ENCODE peak calls at places on chromosome 7, in eight cellular contexts. M is AG10803, B is thoracic aorta, Y is tibial nerve, E is NB4, H is GM12865, S is fibroblast of lung, K is tibial artery. F is an unnamed sample.

GRCh38 chr7:129569811-129570215 is 41.7 kb upstream of the NRF1 start:
- DNase-seq in M (peak), B (no peak), Y (no peak), E (peak), H (no peak), S (peak), K (no peak), F (peak)

GRCh38 chr7:29894238-29894637 is 87.9 kb downstream of the WIPF3 start:
- DNase-seq in M (no peak), B (no peak), Y (no peak), E (no peak), H (no peak), S (no peak), K (no peak), F (no peak)

GRCh38 chr7:128108641-128109423 is 77.6 kb upstream of the LRRC4 start:
- DNase-seq in M (no peak), B (no peak), Y (no peak), E (peak), H (peak), S (no peak), K (no peak), F (no peak)

GRCh38 chr7:157807510-157807909 is 470.7 kb downstream of the DNAJB6 start:
- DNase-seq in M (no peak), B (no peak), Y (no peak), E (no peak), H (no peak), S (no peak), K (no peak), F (peak)

GRCh38 chr7:98294326-98294725 is 12.8 kb downstream of the BRI3 start:
- DNase-seq in M (no peak), B (no peak), Y (no peak), E (no peak), H (no peak), S (no peak), K (no peak), F (no peak)

GRCh38 chr7:129213828-129214227 is 11.0 kb upstream of the AHCYL2 start:
- DNase-seq in M (no peak), B (no peak), Y (peak), E (peak), H (peak), S (no peak), K (no peak), F (peak)

GRCh38 chr7:26864309-26865093 is at the start of gene SKAP2:
- DNase-seq in M (peak), B (peak), Y (peak), E (peak), H (peak), S (peak), K (peak), F (peak)

GRCh38 chr7:6385110-6385792 is 62.5 kb downstream of the DAGLB start:
- DNase-seq in M (peak), B (no peak), Y (no peak), E (no peak), H (no peak), S (peak), K (no peak), F (peak)

GRCh38 chr7:102072003-102072402 is 214.7 kb upstream of the SH2B2 start:
- DNase-seq in M (no peak), B (no peak), Y (no peak), E (no peak), H (no peak), S (no peak), K (no peak), F (no peak)

GRCh38 chr7:3117488-3118228 is 74.0 kb upstream of the CARD11 start:
- DNase-seq in M (no peak), B (no peak), Y (no peak), E (no peak), H (no peak), S (no peak), K (no peak), F (no peak)

GRCh38 chr7:99141334-99141733 is 2.6 kb downstream of the SMURF1 start:
- DNase-seq in M (no peak), B (no peak), Y (no peak), E (no peak), H (no peak), S (no peak), K (no peak), F (no peak)

GRCh38 chr7:16982640-16983103 is 100.9 kb upstream of the AGR3 start:
- DNase-seq in M (peak), B (no peak), Y (no peak), E (peak), H (peak), S (peak), K (no peak), F (peak)

GRCh38 chr7:29208410-29209250 is 14.1 kb downstream of the CHN2 start:
- DNase-seq in M (no peak), B (no peak), Y (no peak), E (no peak), H (no peak), S (no peak), K (no peak), F (no peak)

GRCh38 chr7:116955801-116956514 is 2.7 kb downstream of the ST7 start:
- DNase-seq in M (peak), B (no peak), Y (peak), E (peak), H (peak), S (peak), K (no peak), F (peak)

GRCh38 chr7:372939-373791 is 83.2 kb downstream of the FOXL3 start:
- DNase-seq in M (no peak), B (no peak), Y (no peak), E (no peak), H (no peak), S (no peak), K (peak), F (no peak)

GRCh38 chr7:132666076-132666775 is 90.0 kb upstream of the PLXNA4 start:
- DNase-seq in M (peak), B (no peak), Y (no peak), E (peak), H (no peak), S (peak), K (no peak), F (peak)

GRCh38 chr7:111092406-111093160 is 1.7 kb downstream of the LRRN3 start:
- DNase-seq in M (no peak), B (no peak), Y (no peak), E (no peak), H (no peak), S (no peak), K (no peak), F (no peak)

GRCh38 chr7:133365892-133366291 is 113.0 kb downstream of the EXOC4 start:
- DNase-seq in M (peak), B (no peak), Y (no peak), E (no peak), H (no peak), S (peak), K (no peak), F (peak)

GRCh38 chr7:68980011-68980410 is 618.3 kb upstream of the AUTS2 start:
- DNase-seq in M (peak), B (no peak), Y (no peak), E (peak), H (no peak), S (peak), K (no peak), F (peak)

GRCh38 chr7:74197449-74198108 is 12.2 kb upstream of the LAT2 start:
- DNase-seq in M (no peak), B (no peak), Y (no peak), E (no peak), H (no peak), S (no peak), K (no peak), F (no peak)

GRCh38 chr7:13790611-13791010 is 198.9 kb downstream of the ETV1 start:
- DNase-seq in M (peak), B (no peak), Y (no peak), E (no peak), H (no peak), S (no peak), K (no peak), F (no peak)

GRCh38 chr7:93717217-93717900 is 142.8 kb upstream of the CALCR start:
- DNase-seq in M (peak), B (no peak), Y (no peak), E (no peak), H (no peak), S (peak), K (no peak), F (peak)

GRCh38 chr7:54632696-54633095 is 90.5 kb downstream of the VSTM2A start:
- DNase-seq in M (no peak), B (no peak), Y (no peak), E (no peak), H (no peak), S (no peak), K (no peak), F (no peak)

GRCh38 chr7:155862088-155862487 is 49.8 kb upstream of the SHH start:
- DNase-seq in M (no peak), B (no peak), Y (no peak), E (no peak), H (no peak), S (peak), K (no peak), F (no peak)

DNA sequence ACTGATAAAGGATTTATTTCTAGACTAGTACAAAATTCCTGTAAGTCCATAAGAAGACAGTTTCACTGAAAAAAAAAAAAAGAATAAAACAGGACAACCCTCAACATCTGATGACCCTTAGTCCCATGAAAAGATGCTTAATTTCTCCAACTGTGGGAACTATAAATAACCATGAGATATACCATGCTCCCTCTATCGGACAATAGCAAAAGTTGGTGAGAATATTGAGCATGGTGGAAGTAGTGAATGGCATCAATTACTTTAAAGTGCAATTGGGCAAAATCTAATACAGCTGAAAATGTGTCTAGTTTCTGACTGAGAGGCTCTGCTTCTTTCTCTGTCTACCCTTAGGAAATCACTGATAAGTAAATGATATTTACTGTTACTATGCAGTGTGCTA is 348.8 kb downstream of the SUGCT start:
- DNase-seq in M (no peak), B (no peak), Y (no peak), E (no peak), H (no peak), S (peak), K (no peak), F (peak)
- TF ChIP-seq CTCF in M (peak), B (no peak), Y (no peak), E (no peak), H (peak), S (peak), K (peak), F (peak)

DNA sequence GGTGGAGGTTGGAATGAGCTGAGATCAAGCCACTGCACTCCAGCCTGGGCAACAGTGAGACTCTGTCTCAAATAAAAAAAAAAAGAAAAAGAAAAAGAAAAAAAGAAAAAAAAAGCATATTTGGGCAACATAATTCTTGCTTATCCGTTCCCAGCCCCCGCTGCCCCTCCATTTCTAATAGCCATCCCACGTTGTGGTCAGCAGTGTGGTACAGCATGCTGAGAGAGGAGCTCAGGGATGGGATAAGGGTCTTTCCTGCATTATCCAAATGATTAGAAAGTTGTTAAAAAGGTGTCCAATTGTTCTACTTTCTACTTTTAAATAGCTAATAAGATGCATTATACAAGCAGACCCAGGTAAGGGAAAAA is 104.9 kb upstream of the ZNF92 start:
- DNase-seq in M (no peak), B (no peak), Y (no peak), E (no peak), H (no peak), S (no peak), K (no peak), F (no peak)
- H3K4me3 ChIP-seq in M (no peak), B (peak), Y (no peak), E (no peak), H (peak), S (no peak), K (no peak), F (no peak)

GRCh38 chr7:100195222-100195621 is 17.5 kb downstream of the STAG3 start:
- DNase-seq in M (no peak), B (no peak), Y (no peak), E (no peak), H (no peak), S (no peak), K (no peak), F (no peak)

GRCh38 chr7:100189061-100189460 is 11.3 kb downstream of the STAG3 start:
- DNase-seq in M (no peak), B (no peak), Y (no peak), E (no peak), H (no peak), S (no peak), K (no peak), F (no peak)

GRCh38 chr7:100192951-100193350 is 15.2 kb downstream of the STAG3 start:
- DNase-seq in M (no peak), B (no peak), Y (no peak), E (no peak), H (no peak), S (no peak), K (no peak), F (no peak)

GRCh38 chr7:100191775-100192174 is 14.1 kb downstream of the STAG3 start:
- DNase-seq in M (peak), B (no peak), Y (no peak), E (no peak), H (no peak), S (peak), K (no peak), F (peak)

DNA sequence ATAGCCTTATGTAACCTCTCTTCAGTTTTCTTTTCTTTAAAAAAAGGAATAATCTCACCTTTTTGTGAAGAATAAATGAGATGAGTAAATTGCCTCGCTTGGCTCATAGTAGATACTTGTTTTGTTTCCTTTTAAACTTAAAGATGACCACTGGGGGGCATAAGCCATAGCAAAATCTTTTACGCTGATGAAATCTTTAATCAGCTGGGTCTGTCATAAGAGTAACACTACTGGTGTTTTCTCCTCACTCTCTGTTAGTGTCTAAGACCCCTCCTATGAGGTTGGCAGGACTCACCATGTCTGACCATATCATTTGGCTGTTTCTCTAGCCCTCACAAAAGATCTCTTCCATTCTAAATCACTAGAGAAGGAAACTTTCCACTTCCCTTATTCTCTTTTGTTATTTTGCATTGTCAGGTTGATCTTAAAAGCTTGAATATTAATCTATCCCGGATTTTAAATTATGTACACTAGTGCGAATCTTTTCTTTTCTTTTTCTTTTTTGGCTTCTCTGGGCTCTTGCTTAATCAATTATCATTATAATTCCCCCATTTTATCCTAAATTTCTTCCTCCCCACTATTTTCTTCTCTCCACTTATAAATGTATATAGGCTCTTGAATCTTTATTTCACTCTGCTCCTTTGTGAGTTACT is 12.5 kb downstream of the STAG3 start:
- DNase-seq in M (peak), B (no peak), Y (no peak), E (peak), H (peak), S (peak), K (no peak), F (peak)
- TF ChIP-seq CTCF in M (peak), B (peak), Y (peak), E (peak), H (peak), S (peak), K (peak), F (peak)

GRCh38 chr7:122881324-122881723 is 4.9 kb downstream of the CADPS2 start:
- DNase-seq in M (no peak), B (no peak), Y (no peak), E (no peak), H (no peak), S (no peak), K (no peak), F (no peak)
- H3K4me3 ChIP-seq in M (no peak), B (peak), Y (no peak), E (no peak), H (no peak), S (peak), K (no peak), F (no peak)

GRCh38 chr7:134419085-134419484 is 39.8 kb downstream of the AKR1B1 start:
- DNase-seq in M (no peak), B (no peak), Y (no peak), E (no peak), H (no peak), S (no peak), K (no peak), F (no peak)

GRCh38 chr7:134422646-134423045 is 36.3 kb downstream of the AKR1B1 start:
- DNase-seq in M (no peak), B (no peak), Y (no peak), E (no peak), H (no peak), S (no peak), K (no peak), F (no peak)

GRCh38 chr7:134419875-134420274 is 39.0 kb downstream of the AKR1B1 start:
- DNase-seq in M (no peak), B (no peak), Y (no peak), E (no peak), H (no peak), S (no peak), K (no peak), F (peak)

GRCh38 chr7:134421998-134422397 is 36.9 kb downstream of the AKR1B1 start:
- DNase-seq in M (peak), B (no peak), Y (no peak), E (no peak), H (no peak), S (no peak), K (no peak), F (no peak)

DNA sequence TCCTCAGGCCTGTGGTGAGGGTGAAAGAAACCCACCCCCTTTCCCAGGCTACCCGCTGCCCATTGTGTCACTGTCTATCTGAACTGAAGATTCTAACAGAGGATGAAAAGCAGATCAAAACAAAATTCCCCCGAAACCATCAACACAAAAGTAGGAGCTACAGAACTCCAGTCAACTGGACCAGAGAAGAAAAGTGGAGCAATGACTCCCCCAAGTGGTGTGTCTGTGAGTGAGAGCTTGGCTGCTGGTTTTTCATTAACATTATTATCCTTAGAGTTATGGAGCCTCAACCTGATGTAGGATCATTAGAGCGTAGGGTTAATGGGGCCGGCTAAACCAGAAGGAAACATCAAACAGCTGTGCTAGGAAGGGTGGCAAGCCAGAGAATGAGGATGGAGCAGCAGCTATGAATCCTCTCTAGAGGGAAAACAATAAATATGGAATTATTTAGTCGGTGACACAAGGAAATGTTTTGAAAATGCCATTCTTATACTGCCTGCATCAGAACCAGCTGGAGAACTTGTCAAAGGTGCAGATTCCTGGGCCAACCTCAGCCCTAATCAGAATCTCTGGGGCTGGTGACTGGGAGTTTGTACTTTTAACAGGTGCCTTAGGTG is 38.3 kb downstream of the AKR1B1 start:
- DNase-seq in M (peak), B (no peak), Y (peak), E (peak), H (peak), S (peak), K (no peak), F (peak)
- TF ChIP-seq CTCF in M (peak), B (peak), Y (peak), E (peak), H (peak), S (peak), K (peak), F (peak)

DNA sequence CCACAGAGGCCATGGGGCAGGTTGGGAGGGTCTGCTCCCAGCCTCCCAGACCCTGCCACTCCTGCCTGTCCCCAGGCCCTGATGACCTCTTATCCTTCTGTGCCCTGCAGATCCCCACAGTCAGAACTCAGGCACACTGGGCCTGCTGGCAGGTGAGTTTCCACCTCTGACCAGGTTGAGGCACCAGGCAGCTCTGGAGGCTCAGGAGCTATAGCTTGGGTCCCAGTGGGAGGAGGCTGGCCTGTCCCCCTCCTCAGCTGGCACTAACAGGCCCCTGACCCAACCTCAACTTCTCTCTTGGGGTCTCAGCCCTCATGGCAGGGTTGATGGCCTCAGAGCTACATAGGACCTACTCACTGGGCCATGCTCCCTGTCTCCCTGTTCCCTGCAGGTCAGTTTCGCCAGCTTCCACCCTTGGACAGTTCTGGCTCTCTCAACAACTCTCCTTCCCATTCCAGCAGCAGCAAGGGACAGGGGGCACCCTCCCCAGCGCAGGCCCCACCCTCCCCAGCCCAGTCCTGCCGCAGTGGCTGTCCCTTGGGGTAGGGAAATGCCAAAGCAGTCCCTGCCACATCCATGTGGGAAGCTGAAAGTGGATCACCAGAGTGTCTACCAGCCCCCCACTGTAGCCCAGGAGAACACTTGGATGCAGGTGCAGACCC is 2.7 kb upstream of the AEBP1 start:
- DNase-seq in M (no peak), B (no peak), Y (no peak), E (no peak), H (no peak), S (no peak), K (no peak), F (no peak)
- H3K4me3 ChIP-seq in M (no peak), B (no peak), Y (no peak), E (no peak), H (no peak), S (no peak), K (no peak), F (no peak)

DNA sequence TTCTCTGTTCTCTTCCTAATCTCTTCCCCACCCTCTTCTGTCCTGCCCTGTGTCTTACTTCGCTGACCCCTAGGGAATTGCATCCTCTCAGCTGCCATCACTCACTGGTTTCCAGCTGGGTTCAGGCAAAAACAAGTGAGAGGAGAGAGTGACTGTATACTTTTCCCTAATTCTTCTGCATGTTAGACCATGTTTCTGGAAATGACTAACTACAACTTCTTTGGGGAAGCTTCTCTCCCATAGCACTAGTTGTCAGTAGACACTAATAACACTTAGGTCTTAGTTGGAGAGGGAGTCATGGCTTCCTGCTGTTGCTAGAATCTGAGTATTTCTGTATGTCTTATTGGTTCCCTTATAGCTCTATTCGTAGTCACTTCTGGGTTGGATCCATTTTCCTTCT is 299.0 kb upstream of the FZD1 start:
- DNase-seq in M (no peak), B (no peak), Y (no peak), E (no peak), H (no peak), S (no peak), K (no peak), F (no peak)
- TF ChIP-seq CTCF in M (no peak), B (no peak), Y (no peak), E (no peak), H (no peak), S (no peak), K (no peak), F (no peak)